ENCODE peak calls at places on chromosomes 13 and 19, in nine cellular contexts. One of them, this sample, is unnamed.

GRCh38 chr13:41178040-41178439 is 16.3 kb downstream of the KBTBD7 start:
- DNase-seq in left ventricle myocardium inferior: no peak
- DNase-seq in suprapubic skin: no peak
- DNase-seq in mucosa of descending colon: no peak
- DNase-seq in astrocyte of the cerebellum: no peak
- DNase-seq in pancreas: no peak
- DNase-seq in stomach: no peak
- DNase-seq in PC-3: no peak
- DNase-seq in heart right ventricle: no peak
- DNase-seq in this sample: no peak

GRCh38 chr13:50309200-50309848 is 294.1 kb downstream of the KCNRG start:
- DNase-seq in left ventricle myocardium inferior: no peak
- DNase-seq in suprapubic skin: no peak
- DNase-seq in mucosa of descending colon: no peak
- DNase-seq in astrocyte of the cerebellum: no peak
- DNase-seq in pancreas: no peak
- DNase-seq in stomach: no peak
- DNase-seq in PC-3: no peak
- DNase-seq in heart right ventricle: no peak
- DNase-seq in this sample: no peak

GRCh38 chr19:3868770-3869456 is at the start of gene ZFR2:
- DNase-seq in left ventricle myocardium inferior: no peak
- DNase-seq in suprapubic skin: no peak
- DNase-seq in mucosa of descending colon: no peak
- DNase-seq in astrocyte of the cerebellum: no peak
- DNase-seq in pancreas: no peak
- DNase-seq in stomach: no peak
- DNase-seq in PC-3: no peak
- DNase-seq in heart right ventricle: no peak
- DNase-seq in this sample: no peak

GRCh38 chr13:45718063-45718462 is 15.9 kb downstream of the CBY2 start:
- DNase-seq in left ventricle myocardium inferior: no peak
- DNase-seq in suprapubic skin: no peak
- DNase-seq in mucosa of descending colon: no peak
- DNase-seq in astrocyte of the cerebellum: no peak
- DNase-seq in pancreas: no peak
- DNase-seq in stomach: no peak
- DNase-seq in PC-3: peak
- DNase-seq in heart right ventricle: no peak
- DNase-seq in this sample: no peak

GRCh38 chr13:111629457-111629856 is 309.0 kb downstream of the TEX29 start:
- DNase-seq in left ventricle myocardium inferior: no peak
- DNase-seq in suprapubic skin: no peak
- DNase-seq in mucosa of descending colon: no peak
- DNase-seq in astrocyte of the cerebellum: no peak
- DNase-seq in pancreas: no peak
- DNase-seq in stomach: no peak
- DNase-seq in PC-3: no peak
- DNase-seq in heart right ventricle: no peak
- DNase-seq in this sample: no peak

GRCh38 chr13:109271061-109271460 is 515.3 kb downstream of the IRS2 start:
- DNase-seq in left ventricle myocardium inferior: no peak
- DNase-seq in suprapubic skin: no peak
- DNase-seq in mucosa of descending colon: no peak
- DNase-seq in astrocyte of the cerebellum: no peak
- DNase-seq in pancreas: no peak
- DNase-seq in stomach: no peak
- DNase-seq in PC-3: no peak
- DNase-seq in heart right ventricle: no peak
- DNase-seq in this sample: no peak

GRCh38 chr19:30036154-30037129 is 94.4 kb downstream of the URI1 start:
- DNase-seq in left ventricle myocardium inferior: no peak
- DNase-seq in suprapubic skin: no peak
- DNase-seq in mucosa of descending colon: no peak
- DNase-seq in astrocyte of the cerebellum: no peak
- DNase-seq in pancreas: no peak
- DNase-seq in stomach: no peak
- DNase-seq in PC-3: no peak
- DNase-seq in heart right ventricle: no peak
- DNase-seq in this sample: no peak

GRCh38 chr13:46982856-46983582 is 86.2 kb upstream of the HTR2A start:
- DNase-seq in left ventricle myocardium inferior: no peak
- DNase-seq in suprapubic skin: no peak
- DNase-seq in mucosa of descending colon: no peak
- DNase-seq in astrocyte of the cerebellum: no peak
- DNase-seq in pancreas: no peak
- DNase-seq in stomach: no peak
- DNase-seq in PC-3: no peak
- DNase-seq in heart right ventricle: no peak
- DNase-seq in this sample: no peak

GRCh38 chr13:95710313-95710712 is 33.4 kb downstream of the DNAJC3 start:
- DNase-seq in left ventricle myocardium inferior: no peak
- DNase-seq in suprapubic skin: no peak
- DNase-seq in mucosa of descending colon: no peak
- DNase-seq in astrocyte of the cerebellum: peak
- DNase-seq in pancreas: no peak
- DNase-seq in stomach: no peak
- DNase-seq in PC-3: peak
- DNase-seq in heart right ventricle: no peak
- DNase-seq in this sample: no peak

GRCh38 chr13:103762523-103762922 is 696.3 kb upstream of the SLC10A2 start:
- DNase-seq in left ventricle myocardium inferior: no peak
- DNase-seq in suprapubic skin: no peak
- DNase-seq in mucosa of descending colon: no peak
- DNase-seq in astrocyte of the cerebellum: no peak
- DNase-seq in pancreas: no peak
- DNase-seq in stomach: no peak
- DNase-seq in PC-3: no peak
- DNase-seq in heart right ventricle: no peak
- DNase-seq in this sample: no peak

GRCh38 chr13:36718686-36719085 is 44.9 kb downstream of the SERTM1 start:
- DNase-seq in left ventricle myocardium inferior: no peak
- DNase-seq in suprapubic skin: no peak
- DNase-seq in mucosa of descending colon: no peak
- DNase-seq in astrocyte of the cerebellum: no peak
- DNase-seq in pancreas: no peak
- DNase-seq in stomach: no peak
- DNase-seq in PC-3: no peak
- DNase-seq in heart right ventricle: no peak
- DNase-seq in this sample: no peak

GRCh38 chr13:58592052-58592451 is 960.5 kb downstream of the PCDH17 start:
- DNase-seq in left ventricle myocardium inferior: no peak
- DNase-seq in suprapubic skin: no peak
- DNase-seq in mucosa of descending colon: no peak
- DNase-seq in astrocyte of the cerebellum: no peak
- DNase-seq in pancreas: no peak
- DNase-seq in stomach: no peak
- DNase-seq in PC-3: no peak
- DNase-seq in heart right ventricle: no peak
- DNase-seq in this sample: no peak

GRCh38 chr13:107239213-107239612 is 671.3 kb upstream of the ARGLU1 start:
- DNase-seq in left ventricle myocardium inferior: no peak
- DNase-seq in suprapubic skin: no peak
- DNase-seq in mucosa of descending colon: no peak
- DNase-seq in astrocyte of the cerebellum: no peak
- DNase-seq in pancreas: no peak
- DNase-seq in stomach: no peak
- DNase-seq in PC-3: no peak
- DNase-seq in heart right ventricle: no peak
- DNase-seq in this sample: no peak

GRCh38 chr13:45473627-45474026 is 8.9 kb downstream of the COG3 start:
- DNase-seq in left ventricle myocardium inferior: no peak
- DNase-seq in suprapubic skin: no peak
- DNase-seq in mucosa of descending colon: no peak
- DNase-seq in astrocyte of the cerebellum: no peak
- DNase-seq in pancreas: no peak
- DNase-seq in stomach: no peak
- DNase-seq in PC-3: no peak
- DNase-seq in heart right ventricle: no peak
- DNase-seq in this sample: no peak

GRCh38 chr13:27839809-27840467 is 47.7 kb downstream of the GSX1 start:
- DNase-seq in left ventricle myocardium inferior: no peak
- DNase-seq in suprapubic skin: no peak
- DNase-seq in mucosa of descending colon: no peak
- DNase-seq in astrocyte of the cerebellum: no peak
- DNase-seq in pancreas: no peak
- DNase-seq in stomach: no peak
- DNase-seq in PC-3: peak
- DNase-seq in heart right ventricle: no peak
- DNase-seq in this sample: no peak

GRCh38 chr19:42445948-42446347 is 3.2 kb upstream of the CXCL17 start:
- DNase-seq in left ventricle myocardium inferior: no peak
- DNase-seq in suprapubic skin: no peak
- DNase-seq in mucosa of descending colon: no peak
- DNase-seq in astrocyte of the cerebellum: no peak
- DNase-seq in pancreas: no peak
- DNase-seq in stomach: no peak
- DNase-seq in PC-3: no peak
- DNase-seq in heart right ventricle: no peak
- DNase-seq in this sample: no peak

GRCh38 chr13:44815507-44816074 is 173.7 kb downstream of the NUFIP1 start:
- DNase-seq in left ventricle myocardium inferior: no peak
- DNase-seq in suprapubic skin: no peak
- DNase-seq in mucosa of descending colon: no peak
- DNase-seq in astrocyte of the cerebellum: peak
- DNase-seq in pancreas: peak
- DNase-seq in stomach: no peak
- DNase-seq in PC-3: peak
- DNase-seq in heart right ventricle: no peak
- DNase-seq in this sample: no peak

GRCh38 chr13:112928958-112929777 is 39.8 kb upstream of the MCF2L start:
- DNase-seq in left ventricle myocardium inferior: no peak
- DNase-seq in suprapubic skin: no peak
- DNase-seq in mucosa of descending colon: peak
- DNase-seq in astrocyte of the cerebellum: no peak
- DNase-seq in pancreas: peak
- DNase-seq in stomach: no peak
- DNase-seq in PC-3: no peak
- DNase-seq in heart right ventricle: peak
- DNase-seq in this sample: no peak
- H3K4me3 ChIP-seq in left ventricle myocardium inferior: peak
- H3K4me3 ChIP-seq in suprapubic skin: no peak
- H3K4me3 ChIP-seq in mucosa of descending colon: no peak
- H3K4me3 ChIP-seq in astrocyte of the cerebellum: no peak
- H3K4me3 ChIP-seq in pancreas: no peak
- H3K4me3 ChIP-seq in stomach: no peak
- H3K4me3 ChIP-seq in PC-3: no peak
- H3K4me3 ChIP-seq in heart right ventricle: no peak
- H3K4me3 ChIP-seq in this sample: no peak

GRCh38 chr13:79352107-79352506 is 53.9 kb downstream of the RBM26 start:
- DNase-seq in left ventricle myocardium inferior: no peak
- DNase-seq in suprapubic skin: no peak
- DNase-seq in mucosa of descending colon: no peak
- DNase-seq in astrocyte of the cerebellum: no peak
- DNase-seq in pancreas: no peak
- DNase-seq in stomach: no peak
- DNase-seq in PC-3: no peak
- DNase-seq in heart right ventricle: no peak
- DNase-seq in this sample: no peak

GRCh38 chr13:79349011-79349410 is 57.0 kb downstream of the RBM26 start:
- DNase-seq in left ventricle myocardium inferior: no peak
- DNase-seq in suprapubic skin: no peak
- DNase-seq in mucosa of descending colon: no peak
- DNase-seq in astrocyte of the cerebellum: peak
- DNase-seq in pancreas: no peak
- DNase-seq in stomach: no peak
- DNase-seq in PC-3: no peak
- DNase-seq in heart right ventricle: no peak
- DNase-seq in this sample: no peak

GRCh38 chr13:79359064-79359463 is 47.0 kb downstream of the RBM26 start:
- DNase-seq in left ventricle myocardium inferior: no peak
- DNase-seq in suprapubic skin: no peak
- DNase-seq in mucosa of descending colon: no peak
- DNase-seq in astrocyte of the cerebellum: no peak
- DNase-seq in pancreas: no peak
- DNase-seq in stomach: no peak
- DNase-seq in PC-3: no peak
- DNase-seq in heart right ventricle: no peak
- DNase-seq in this sample: no peak

GRCh38 chr13:79353698-79354097 is 52.4 kb downstream of the RBM26 start:
- DNase-seq in left ventricle myocardium inferior: no peak
- DNase-seq in suprapubic skin: no peak
- DNase-seq in mucosa of descending colon: no peak
- DNase-seq in astrocyte of the cerebellum: no peak
- DNase-seq in pancreas: no peak
- DNase-seq in stomach: no peak
- DNase-seq in PC-3: no peak
- DNase-seq in heart right ventricle: no peak
- DNase-seq in this sample: no peak

GRCh38 chr13:79354285-79354684 is 51.8 kb downstream of the RBM26 start:
- DNase-seq in left ventricle myocardium inferior: no peak
- DNase-seq in suprapubic skin: no peak
- DNase-seq in mucosa of descending colon: no peak
- DNase-seq in astrocyte of the cerebellum: no peak
- DNase-seq in pancreas: no peak
- DNase-seq in stomach: no peak
- DNase-seq in PC-3: no peak
- DNase-seq in heart right ventricle: no peak
- DNase-seq in this sample: no peak
- H3K4me3 ChIP-seq in left ventricle myocardium inferior: no peak
- H3K4me3 ChIP-seq in suprapubic skin: no peak
- H3K4me3 ChIP-seq in mucosa of descending colon: no peak
- H3K4me3 ChIP-seq in astrocyte of the cerebellum: no peak
- H3K4me3 ChIP-seq in pancreas: no peak
- H3K4me3 ChIP-seq in stomach: no peak
- H3K4me3 ChIP-seq in PC-3: no peak
- H3K4me3 ChIP-seq in heart right ventricle: no peak
- H3K4me3 ChIP-seq in this sample: no peak

DNA sequence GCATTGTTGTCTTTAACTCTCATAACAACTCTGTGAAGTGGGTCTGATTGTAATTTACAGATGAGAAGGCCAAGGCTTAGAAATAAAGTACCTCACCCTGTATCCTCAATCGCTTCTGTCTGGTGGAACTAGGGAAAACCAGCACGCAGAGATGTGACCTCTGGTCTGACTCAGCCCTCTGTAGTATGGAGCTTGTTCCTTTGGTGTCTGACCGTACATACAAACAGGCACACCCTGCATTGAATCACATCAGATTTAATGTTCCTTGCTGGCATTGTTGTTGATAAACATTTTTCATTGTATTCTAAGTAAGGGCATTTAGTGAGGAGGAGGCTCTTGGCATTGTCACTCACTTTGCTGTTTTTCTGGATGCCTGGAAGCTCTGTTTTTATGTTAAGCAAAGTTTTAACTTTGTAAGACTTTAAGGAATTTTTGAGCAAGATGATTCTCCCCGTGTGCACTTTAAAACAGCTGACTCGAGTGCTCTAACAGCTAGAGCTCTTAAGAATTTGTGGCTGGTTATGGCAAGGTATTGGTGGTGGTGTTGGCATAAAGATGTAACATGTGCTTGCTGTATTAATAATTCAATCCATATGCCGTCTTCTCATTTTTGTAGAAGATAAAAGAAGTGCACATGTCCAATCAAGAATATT is 89.0 kb upstream of the SPATA13 start:
- DNase-seq in left ventricle myocardium inferior: no peak
- DNase-seq in suprapubic skin: no peak
- DNase-seq in mucosa of descending colon: no peak
- DNase-seq in astrocyte of the cerebellum: no peak
- DNase-seq in pancreas: no peak
- DNase-seq in stomach: no peak
- DNase-seq in PC-3: peak
- DNase-seq in heart right ventricle: no peak
- DNase-seq in this sample: no peak
- H3K4me3 ChIP-seq in left ventricle myocardium inferior: no peak
- H3K4me3 ChIP-seq in suprapubic skin: no peak
- H3K4me3 ChIP-seq in mucosa of descending colon: no peak
- H3K4me3 ChIP-seq in astrocyte of the cerebellum: no peak
- H3K4me3 ChIP-seq in pancreas: no peak
- H3K4me3 ChIP-seq in stomach: no peak
- H3K4me3 ChIP-seq in PC-3: no peak
- H3K4me3 ChIP-seq in heart right ventricle: no peak
- H3K4me3 ChIP-seq in this sample: no peak

GRCh38 chr13:30698023-30698422 is 37.3 kb upstream of the ALOX5AP start:
- DNase-seq in left ventricle myocardium inferior: no peak
- DNase-seq in suprapubic skin: no peak
- DNase-seq in mucosa of descending colon: no peak
- DNase-seq in astrocyte of the cerebellum: peak
- DNase-seq in pancreas: no peak
- DNase-seq in stomach: no peak
- DNase-seq in PC-3: no peak
- DNase-seq in heart right ventricle: no peak
- DNase-seq in this sample: no peak
- H3K4me3 ChIP-seq in left ventricle myocardium inferior: no peak
- H3K4me3 ChIP-seq in suprapubic skin: peak
- H3K4me3 ChIP-seq in mucosa of descending colon: no peak
- H3K4me3 ChIP-seq in astrocyte of the cerebellum: no peak
- H3K4me3 ChIP-seq in pancreas: no peak
- H3K4me3 ChIP-seq in stomach: no peak
- H3K4me3 ChIP-seq in PC-3: no peak
- H3K4me3 ChIP-seq in heart right ventricle: no peak
- H3K4me3 ChIP-seq in this sample: no peak